ENCODE peak calls at places on chromosomes 4 and X, in seven cellular contexts. C is Peyer's patch; M is CD8-positive, alpha-beta T cell; L is AG09309; T is lung; F is astrocyte of the spinal cord; N is tibial nerve. O is an unnamed sample.
A peak's percentile ranks its signal among the peaks of the same experiment; 100 is the strongest.

GRCh38 chrX:150155396-150156048 is 207.6 kb upstream of the MAMLD1 start:
- DNase-seq in C (peak; percentile 71), M (no peak), L (peak; percentile 28), T (no peak), F (peak; percentile 40), N (no peak), O (no peak)

GRCh38 chr4:98970386-98970785 is 25.1 kb upstream of the METAP1 start:
- DNase-seq in C (no peak), M (no peak), L (no peak), T (no peak), F (no peak), N (no peak), O (no peak)

GRCh38 chr4:123390846-123391456 is 5.6 kb upstream of the SPRY1 start:
- DNase-seq in C (no peak), M (no peak), L (no peak), T (no peak), F (peak; percentile 42), N (no peak), O (no peak)

GRCh38 chr4:41060352-41061318 is 153.7 kb downstream of the APBB2 start:
- DNase-seq in C (no peak), M (no peak), L (no peak), T (no peak), F (no peak), N (no peak), O (no peak)

GRCh38 chr4:67051000-67051789 is 494.1 kb downstream of the CENPC start:
- DNase-seq in C (no peak), M (no peak), L (no peak), T (no peak), F (no peak), N (no peak), O (no peak)

GRCh38 chrX:40644821-40645358 is 2.5 kb downstream of the CXorf38 start:
- DNase-seq in C (peak; percentile 74), M (no peak), L (peak; percentile 34), T (peak; percentile 51), F (peak; percentile 62), N (peak; percentile 60), O (no peak)

GRCh38 chr4:17068885-17069284 is 170.4 kb upstream of the LDB2 start:
- DNase-seq in C (no peak), M (no peak), L (no peak), T (no peak), F (no peak), N (no peak), O (no peak)

GRCh38 chr4:22510750-22511149 is 5.1 kb downstream of the ADGRA3 start:
- DNase-seq in C (no peak), M (no peak), L (no peak), T (no peak), F (no peak), N (no peak), O (no peak)

GRCh38 chrX:101410461-101410860 is 2.4 kb downstream of the HNRNPH2 start:
- DNase-seq in C (no peak), M (no peak), L (no peak), T (no peak), F (no peak), N (no peak), O (no peak)

GRCh38 chrX:46791927-46792825 is 33.3 kb upstream of the SLC9A7 start:
- DNase-seq in C (peak; percentile 40), M (no peak), L (peak; percentile 81), T (no peak), F (peak; percentile 92), N (peak; percentile 4), O (peak; percentile 73)

GRCh38 chr4:5956285-5957021 is 61.8 kb downstream of the C4orf50 start:
- DNase-seq in C (no peak), M (no peak), L (no peak), T (no peak), F (no peak), N (no peak), O (no peak)

GRCh38 chr4:139563515-139563914 is 7.5 kb upstream of the SETD7 start:
- DNase-seq in C (no peak), M (no peak), L (no peak), T (no peak), F (no peak), N (no peak), O (no peak)

GRCh38 chr4:7041851-7042696 is 1.1 kb upstream of the TADA2B start:
- DNase-seq in C (no peak), M (no peak), L (no peak), T (peak; percentile 61), F (no peak), N (peak; percentile 25), O (no peak)

GRCh38 chrX:121569609-121570008 is 522.2 kb downstream of the GLUD2 start:
- DNase-seq in C (no peak), M (no peak), L (no peak), T (no peak), F (no peak), N (no peak), O (no peak)

GRCh38 chrX:153646620-153647373 is at the start of gene DUSP9:
- DNase-seq in C (peak; percentile 59), M (no peak), L (no peak), T (no peak), F (no peak), N (no peak), O (no peak)

GRCh38 chr4:183029365-183029764 is 69.7 kb upstream of the WWC2 start:
- DNase-seq in C (no peak), M (no peak), L (no peak), T (no peak), F (no peak), N (no peak), O (no peak)

GRCh38 chr4:81550005-81550896 is 78.5 kb upstream of the RASGEF1B start:
- DNase-seq in C (peak; percentile 48), M (no peak), L (no peak), T (no peak), F (no peak), N (no peak), O (no peak)

GRCh38 chr4:160316036-160316435 is 1213.2 kb downstream of the RAPGEF2 start:
- DNase-seq in C (no peak), M (no peak), L (no peak), T (no peak), F (no peak), N (no peak), O (no peak)

GRCh38 chr4:47213106-47213505 is 181.7 kb downstream of the GABRB1 start:
- DNase-seq in C (no peak), M (no peak), L (no peak), T (no peak), F (peak; percentile 15), N (no peak), O (no peak)

GRCh38 chr4:71186257-71186565 is 152.6 kb upstream of the SLC4A4 start:
- DNase-seq in C (no peak), M (no peak), L (no peak), T (no peak), F (peak; percentile 19), N (no peak), O (no peak)
- H3K4me3 ChIP-seq in C (peak overlapping the region; percentile 91), M (no peak overlapping the region), L (peak overlapping the region; percentile 90), T (peak overlapping the region; percentile 53), F (peak overlapping the region; percentile 70), N (peak overlapping the region; percentile 58), O (peak overlapping the region; percentile 81)

GRCh38 chr4:189613202-189613601 is 327.5 kb upstream of the FRG1 start:
- DNase-seq in C (no peak), M (no peak), L (no peak), T (no peak), F (no peak), N (no peak), O (no peak)

DNA sequence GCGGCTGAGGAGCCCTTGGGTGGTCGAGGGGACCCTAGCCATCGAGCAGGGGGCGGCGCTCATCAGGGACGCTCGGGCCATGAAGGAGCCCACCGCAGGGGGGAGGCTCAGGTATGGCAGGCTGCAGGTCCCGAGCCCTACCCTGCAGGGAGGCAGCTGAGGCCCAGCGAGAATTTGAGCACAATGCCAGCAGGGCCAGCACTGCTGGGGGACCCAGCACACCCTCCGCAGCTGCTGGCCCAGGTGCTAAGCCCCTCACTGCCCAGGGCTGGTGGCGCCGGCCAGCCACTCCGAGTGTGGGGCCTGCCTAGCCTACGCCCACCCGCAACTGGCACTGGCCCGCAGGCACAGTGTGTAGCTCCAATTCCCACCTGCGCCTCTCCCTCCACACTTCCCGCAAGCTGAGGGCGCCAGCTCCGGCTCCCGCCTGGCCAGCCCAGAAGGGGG is 325.4 kb upstream of the FRG1 start:
- DNase-seq in C (no peak), M (no peak), L (no peak), T (no peak), F (no peak), N (no peak), O (no peak)
- H3K4me3 ChIP-seq in C (no peak overlapping the region), M (no peak overlapping the region), L (no peak overlapping the region), T (no peak overlapping the region), F (no peak overlapping the region), N (no peak overlapping the region), O (no peak overlapping the region)

DNA sequence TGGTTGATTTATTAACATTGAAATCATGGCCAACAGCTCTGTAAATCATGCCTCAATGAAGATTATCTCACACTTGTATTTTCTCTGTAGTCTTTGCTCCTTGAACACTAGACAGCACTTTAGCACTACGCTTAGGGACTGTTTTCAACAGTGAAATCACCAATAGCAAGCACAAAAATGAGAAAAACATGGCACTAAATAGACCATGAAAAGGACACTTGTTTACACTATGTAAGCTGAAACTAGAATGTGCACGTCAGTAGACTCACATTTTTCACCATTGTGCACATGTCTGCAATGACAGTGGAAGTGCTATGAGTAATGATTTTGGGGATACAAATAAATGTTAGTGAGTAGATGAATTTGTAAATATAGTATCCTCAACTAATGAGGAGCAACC is 3.1 kb downstream of the BMP2K start:
- DNase-seq in C (no peak), M (no peak), L (no peak), T (no peak), F (no peak), N (no peak), O (no peak)
- H3K4me3 ChIP-seq in C (peak overlapping the region; percentile 79), M (no peak overlapping the region), L (no peak overlapping the region), T (no peak overlapping the region), F (no peak overlapping the region), N (no peak overlapping the region), O (no peak overlapping the region)

GRCh38 chr4:42397256-42397634 is at the start of gene SHISA3:
- DNase-seq in C (peak; percentile 53), M (no peak), L (no peak), T (no peak), F (peak; percentile 17), N (peak; percentile 19), O (no peak)

GRCh38 chr4:42398448-42399355 is 1.4 kb downstream of the SHISA3 start:
- DNase-seq in C (no peak), M (no peak), L (no peak), T (no peak), F (peak; percentile 13), N (peak; percentile 16), O (no peak)

GRCh38 chr4:42401171-42401570 is 3.9 kb downstream of the SHISA3 start:
- DNase-seq in C (no peak), M (no peak), L (no peak), T (no peak), F (no peak), N (no peak), O (no peak)

GRCh38 chr4:42397635-42398447 is 553 bp downstream of the SHISA3 start:
- DNase-seq in C (peak; percentile 53), M (no peak), L (no peak), T (no peak), F (peak; percentile 40), N (no peak), O (no peak)

DNA sequence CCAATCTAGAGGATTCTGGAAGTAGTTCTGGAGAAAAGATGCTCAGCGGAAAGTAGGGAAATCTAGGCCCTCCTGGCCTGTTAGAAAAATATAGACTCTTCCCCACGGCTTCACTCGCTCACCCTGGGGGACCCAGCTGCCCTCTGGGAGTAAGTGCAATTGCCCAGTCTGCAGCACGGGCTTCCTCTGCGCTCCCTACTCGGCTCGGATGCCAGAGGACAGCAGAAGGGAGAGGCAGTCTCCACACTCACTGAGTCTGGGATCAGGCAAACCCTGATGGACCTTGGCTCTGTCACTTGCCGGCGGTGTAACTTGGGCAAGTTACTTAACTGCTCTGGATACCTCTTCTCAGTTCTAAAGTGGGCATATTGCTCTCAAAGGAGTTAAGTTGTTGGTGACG is 2.1 kb downstream of the SHISA3 start:
- DNase-seq in C (no peak), M (no peak), L (no peak), T (no peak), F (no peak), N (no peak), O (no peak)
- H3K4me3 ChIP-seq in C (peak overlapping the region; percentile 57), M (no peak overlapping the region), L (no peak overlapping the region), T (no peak overlapping the region), F (no peak overlapping the region), N (peak overlapping the region; percentile 57), O (no peak overlapping the region)

O was measured in AG04449.